ENCODE peak calls at places on chromosomes 4 and X, in nine cellular contexts. A is neuronal stem cell; V is keratinocyte; F is body of pancreas; M is Peyer's patch; N is colonic mucosa; W is CD4-positive, alpha-beta T cell; S is sigmoid colon; I is CD8-positive, alpha-beta memory T cell. B is an unnamed sample.

GRCh38 chrX:149720021-149720689 is 8.3 kb downstream of the MAGEA11 start:
- DNase-seq in A (no peak), V (no peak), F (peak), M (no peak), N (peak), W (no peak), S (peak), I (no peak), B (no peak)

GRCh38 chr4:27921236-27921635 is 1060.6 kb downstream of the STIM2 start:
- DNase-seq in A (no peak), V (no peak), F (no peak), M (no peak), N (no peak), W (no peak), S (no peak), I (no peak), B (no peak)

GRCh38 chr4:106369456-106370060 is 980 bp upstream of the GIMD1 start:
- DNase-seq in A (peak), V (peak), F (peak), M (no peak), N (peak), W (no peak), S (no peak), I (no peak), B (peak)

GRCh38 chrX:79107891-79108718 is 36.4 kb upstream of the GPR174 start:
- DNase-seq in A (no peak), V (no peak), F (no peak), M (no peak), N (no peak), W (no peak), S (no peak), I (no peak), B (no peak)

GRCh38 chrX:24981030-24981429 is 34.7 kb downstream of the ARX start:
- DNase-seq in A (no peak), V (no peak), F (no peak), M (no peak), N (no peak), W (no peak), S (no peak), I (no peak), B (no peak)

GRCh38 chrX:130171446-130172126 is at the start of gene RAB33A:
- DNase-seq in A (no peak), V (no peak), F (no peak), M (peak), N (no peak), W (peak), S (peak), I (peak), B (no peak)

GRCh38 chr4:140744421-140744820 is 11.8 kb downstream of the TBC1D9 start:
- DNase-seq in A (no peak), V (no peak), F (no peak), M (no peak), N (no peak), W (no peak), S (no peak), I (no peak), B (no peak)

GRCh38 chr4:143488684-143489083 is 24.8 kb upstream of the SMARCA5 start:
- DNase-seq in A (no peak), V (no peak), F (no peak), M (no peak), N (no peak), W (no peak), S (no peak), I (no peak), B (no peak)

GRCh38 chr4:74583757-74584156 is 138.8 kb downstream of the AREG start:
- DNase-seq in A (no peak), V (no peak), F (no peak), M (no peak), N (no peak), W (no peak), S (no peak), I (no peak), B (no peak)

GRCh38 chr4:22019676-22020075 is 71.1 kb upstream of the KCNIP4 start:
- DNase-seq in A (no peak), V (no peak), F (no peak), M (no peak), N (no peak), W (no peak), S (no peak), I (no peak), B (no peak)

GRCh38 chr4:167023359-167023925 is 210.9 kb downstream of the SPOCK3 start:
- DNase-seq in A (no peak), V (no peak), F (no peak), M (no peak), N (no peak), W (no peak), S (no peak), I (no peak), B (no peak)

GRCh38 chrX:130100180-130100579 is 10.1 kb downstream of the ELF4 start:
- DNase-seq in A (no peak), V (no peak), F (peak), M (no peak), N (peak), W (no peak), S (peak), I (no peak), B (no peak)

DNA sequence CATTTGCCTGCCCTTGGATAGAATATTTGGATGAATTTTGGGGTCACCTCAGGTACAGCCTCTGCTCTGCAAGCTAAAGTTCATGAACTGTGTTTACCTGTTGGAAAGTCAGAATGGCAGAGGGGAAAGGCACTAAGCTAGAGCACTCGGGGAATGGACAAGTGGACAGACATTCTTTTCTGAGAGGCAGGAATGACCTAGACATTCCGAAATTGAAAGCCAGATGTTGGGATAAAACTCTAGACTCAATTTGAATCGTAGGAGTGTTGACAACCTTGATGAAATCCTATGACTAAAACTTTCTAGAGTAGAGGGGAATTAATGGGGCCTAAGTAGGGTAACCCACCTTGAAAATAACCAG is 56.1 kb downstream of the LUZP4 start:
- DNase-seq in A (no peak), V (no peak), F (no peak), M (no peak), N (no peak), W (no peak), S (no peak), I (no peak), B (no peak)
- H3K27ac ChIP-seq in A (no peak), V (no peak), F (peak), M (peak), N (no peak), W (no peak), S (peak), I (no peak), B (no peak)

DNA sequence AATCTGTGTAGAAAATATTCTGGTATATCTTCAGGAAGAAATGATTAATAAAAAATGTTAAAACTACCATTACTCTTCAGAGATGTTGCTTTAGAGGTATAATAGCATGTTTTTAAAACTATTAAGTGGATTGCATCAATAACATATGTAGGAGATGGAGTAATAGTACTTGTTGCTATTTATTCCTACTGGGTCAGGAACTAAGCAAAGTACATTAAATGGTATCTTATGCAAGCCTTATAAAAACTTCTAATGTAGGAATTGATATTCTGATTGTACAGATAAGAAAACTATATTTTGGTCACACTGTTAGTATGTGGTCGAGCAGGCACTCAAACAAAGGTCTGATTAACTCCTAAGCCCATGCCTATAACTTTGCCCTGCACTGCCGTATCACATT is 31.4 kb upstream of the PDLIM5 start:
- DNase-seq in A (no peak), V (no peak), F (no peak), M (no peak), N (no peak), W (no peak), S (no peak), I (no peak), B (no peak)
- H3K27ac ChIP-seq in A (no peak), V (peak), F (peak), M (no peak), N (no peak), W (no peak), S (no peak), I (no peak), B (no peak)

GRCh38 chrX:101552714-101553113 is 2.4 kb downstream of the ARMCX1 start:
- DNase-seq in A (no peak), V (no peak), F (no peak), M (no peak), N (no peak), W (no peak), S (no peak), I (no peak), B (no peak)

GRCh38 chrX:101550362-101550761 is at the start of gene ARMCX1:
- DNase-seq in A (peak), V (no peak), F (peak), M (no peak), N (peak), W (no peak), S (peak), I (no peak), B (no peak)

GRCh38 chrX:101550825-101551767 is 749 bp downstream of the ARMCX1 start:
- DNase-seq in A (peak), V (no peak), F (peak), M (no peak), N (peak), W (no peak), S (peak), I (no peak), B (no peak)
- H3K27ac ChIP-seq in A (peak), V (peak), F (peak), M (peak), N (peak), W (no peak), S (peak), I (no peak), B (peak)

GRCh38 chrX:64206556-64207162 is 1.2 kb upstream of the AMER1 start:
- DNase-seq in A (no peak), V (no peak), F (peak), M (no peak), N (no peak), W (no peak), S (peak), I (no peak), B (no peak)
- H3K27ac ChIP-seq in A (peak), V (peak), F (peak), M (peak), N (peak), W (peak), S (peak), I (peak), B (peak)

GRCh38 chr4:112069110-112069509 is 76.1 kb upstream of the FAM241A start:
- DNase-seq in A (no peak), V (no peak), F (no peak), M (no peak), N (no peak), W (no peak), S (no peak), I (no peak), B (no peak)
- H3K27ac ChIP-seq in A (no peak), V (no peak), F (no peak), M (no peak), N (no peak), W (no peak), S (no peak), I (no peak), B (peak)

GRCh38 chrX:153074262-153074899 is 2.1 kb downstream of the PNMA6A start:
- DNase-seq in A (no peak), V (no peak), F (no peak), M (no peak), N (no peak), W (no peak), S (no peak), I (no peak), B (no peak)
- H3K27ac ChIP-seq in A (no peak), V (no peak), F (no peak), M (no peak), N (no peak), W (no peak), S (no peak), I (no peak), B (no peak)

B was measured in epithelial cell of prostate.